ENCODE peak calls at places on chromosomes 4 and X, in four cellular contexts. One of them, this sample, is unnamed.

GRCh38 chrX:36434521-36434920 is 515.0 kb downstream of the CFAP47 start:
- DNase-seq in HepG2: no peak
- DNase-seq in HEK293T: no peak
- DNase-seq in K562: no peak
- DNase-seq in this sample: no peak

GRCh38 chrX:100207331-100208024 is 202.6 kb downstream of the PCDH19 start:
- DNase-seq in HepG2: no peak
- DNase-seq in HEK293T: no peak
- DNase-seq in K562: no peak
- DNase-seq in this sample: no peak

GRCh38 chr4:38678078-38678477 is 14.1 kb downstream of the KLF3 start:
- DNase-seq in HepG2: no peak
- DNase-seq in HEK293T: no peak
- DNase-seq in K562: no peak
- DNase-seq in this sample: no peak

GRCh38 chr4:39235701-39236100 is 53.4 kb downstream of the WDR19 start:
- DNase-seq in HepG2: no peak
- DNase-seq in HEK293T: no peak
- DNase-seq in K562: no peak
- DNase-seq in this sample: no peak

GRCh38 chr4:113469023-113469390 is 292.5 kb downstream of the CAMK2D start:
- DNase-seq in HepG2: no peak
- DNase-seq in HEK293T: no peak
- DNase-seq in K562: no peak
- DNase-seq in this sample: no peak

GRCh38 chr4:185513489-185514181 is 21.7 kb downstream of the PDLIM3 start:
- DNase-seq in HepG2: peak; percentile 73
- DNase-seq in HEK293T: no peak
- DNase-seq in K562: no peak
- DNase-seq in this sample: peak; percentile 2

GRCh38 chrX:13110427-13111324 is 66.3 kb upstream of the FAM9C start:
- DNase-seq in HepG2: no peak
- DNase-seq in HEK293T: no peak
- DNase-seq in K562: no peak
- DNase-seq in this sample: no peak

GRCh38 chr4:155164705-155165104 is 43.7 kb upstream of the NPY2R start:
- DNase-seq in HepG2: no peak
- DNase-seq in HEK293T: no peak
- DNase-seq in K562: no peak
- DNase-seq in this sample: no peak

GRCh38 chrX:129779747-129780146 is at the start of gene SASH3:
- DNase-seq in HepG2: no peak
- DNase-seq in HEK293T: no peak
- DNase-seq in K562: no peak
- DNase-seq in this sample: no peak

GRCh38 chr4:83535520-83535944 is 376 bp upstream of the GPAT3 start:
- DNase-seq in HepG2: peak; percentile 12
- DNase-seq in HEK293T: peak; percentile 36
- DNase-seq in K562: no peak
- DNase-seq in this sample: no peak

GRCh38 chrX:114611018-114611619 is 27.2 kb downstream of the HTR2C start:
- DNase-seq in HepG2: peak; percentile 3
- DNase-seq in HEK293T: peak; percentile 57
- DNase-seq in K562: peak; percentile 32
- DNase-seq in this sample: no peak

GRCh38 chrX:7170903-7171302 is 22.9 kb upstream of the PUDP start:
- DNase-seq in HepG2: peak; percentile 29
- DNase-seq in HEK293T: peak; percentile 4
- DNase-seq in K562: peak; percentile 40
- DNase-seq in this sample: no peak

GRCh38 chrX:20300822-20301221 is 34.1 kb upstream of the RPS6KA3 start:
- DNase-seq in HepG2: no peak
- DNase-seq in HEK293T: no peak
- DNase-seq in K562: no peak
- DNase-seq in this sample: no peak

GRCh38 chr4:178814908-178815307 is 1372.7 kb upstream of the AGA start:
- DNase-seq in HepG2: no peak
- DNase-seq in HEK293T: no peak
- DNase-seq in K562: no peak
- DNase-seq in this sample: no peak

GRCh38 chr4:92050875-92051274 is 252.9 kb upstream of the GRID2 start:
- DNase-seq in HepG2: no peak
- DNase-seq in HEK293T: no peak
- DNase-seq in K562: no peak
- DNase-seq in this sample: no peak

GRCh38 chr4:73451978-73452747 is 16.1 kb downstream of the AFP start:
- DNase-seq in HepG2: no peak
- DNase-seq in HEK293T: no peak
- DNase-seq in K562: no peak
- DNase-seq in this sample: no peak

GRCh38 chr4:152304220-152304619 is 231.7 kb downstream of the FBXW7 start:
- DNase-seq in HepG2: no peak
- DNase-seq in HEK293T: no peak
- DNase-seq in K562: no peak
- DNase-seq in this sample: peak; percentile 71

GRCh38 chrX:115939636-115940160 is 230.8 kb upstream of the AGTR2 start:
- DNase-seq in HepG2: no peak
- DNase-seq in HEK293T: no peak
- DNase-seq in K562: no peak
- DNase-seq in this sample: no peak

GRCh38 chrX:115940348-115940747 is 230.2 kb upstream of the AGTR2 start:
- DNase-seq in HepG2: no peak
- DNase-seq in HEK293T: no peak
- DNase-seq in K562: no peak
- DNase-seq in this sample: no peak

GRCh38 chrX:115941388-115941787 is 229.2 kb upstream of the AGTR2 start:
- DNase-seq in HepG2: no peak
- DNase-seq in HEK293T: no peak
- DNase-seq in K562: no peak
- DNase-seq in this sample: no peak

GRCh38 chrX:115939070-115939469 is 231.5 kb upstream of the AGTR2 start:
- DNase-seq in HepG2: no peak
- DNase-seq in HEK293T: no peak
- DNase-seq in K562: no peak
- DNase-seq in this sample: peak; percentile 33

GRCh38 chrX:115940888-115941332 is 229.6 kb upstream of the AGTR2 start:
- DNase-seq in HepG2: peak; percentile 83
- DNase-seq in HEK293T: peak; percentile 83
- DNase-seq in K562: peak; percentile 32
- DNase-seq in this sample: peak; percentile 43
- TF ChIP-seq FOXK2 in HepG2: no peak
- TF ChIP-seq FOXK2 in HEK293T: no peak
- TF ChIP-seq FOXK2 in K562: no peak
- TF ChIP-seq FOXK2 in this sample: no peak

GRCh38 chrX:88621278-88621677 is 125.7 kb upstream of the CPXCR1 start:
- DNase-seq in HepG2: no peak
- DNase-seq in HEK293T: no peak
- DNase-seq in K562: no peak
- DNase-seq in this sample: no peak
- TF ChIP-seq FOXK2 in HepG2: no peak
- TF ChIP-seq FOXK2 in HEK293T: no peak
- TF ChIP-seq FOXK2 in K562: no peak
- TF ChIP-seq FOXK2 in this sample: no peak

GRCh38 chrX:148695362-148695761 is 194.9 kb downstream of the AFF2 start:
- DNase-seq in HepG2: no peak
- DNase-seq in HEK293T: no peak
- DNase-seq in K562: no peak
- DNase-seq in this sample: no peak

DNA sequence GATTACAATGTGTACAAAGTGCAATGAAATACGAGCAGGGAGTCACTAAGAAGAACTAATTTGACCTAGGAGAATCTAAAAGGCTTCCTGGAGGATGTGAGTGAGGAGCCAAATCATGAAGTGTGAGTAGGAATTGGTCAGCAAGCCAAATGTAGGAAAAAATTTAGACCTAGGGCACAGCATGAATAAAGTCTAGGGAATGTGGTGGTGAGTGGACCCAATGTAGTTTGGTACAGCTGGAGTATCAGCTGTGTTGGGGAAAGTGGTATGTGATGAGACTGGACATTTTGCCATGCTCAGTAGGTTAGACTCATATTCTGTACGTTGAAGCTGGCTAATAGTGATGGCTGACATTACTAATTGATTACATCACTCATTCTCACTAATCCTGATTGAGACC is 191.0 kb downstream of the AFF2 start:
- DNase-seq in HepG2: no peak
- DNase-seq in HEK293T: no peak
- DNase-seq in K562: no peak
- DNase-seq in this sample: no peak
- TF ChIP-seq FOXK2 in HepG2: no peak
- TF ChIP-seq FOXK2 in HEK293T: no peak
- TF ChIP-seq FOXK2 in K562: no peak
- TF ChIP-seq FOXK2 in this sample: no peak

DNA sequence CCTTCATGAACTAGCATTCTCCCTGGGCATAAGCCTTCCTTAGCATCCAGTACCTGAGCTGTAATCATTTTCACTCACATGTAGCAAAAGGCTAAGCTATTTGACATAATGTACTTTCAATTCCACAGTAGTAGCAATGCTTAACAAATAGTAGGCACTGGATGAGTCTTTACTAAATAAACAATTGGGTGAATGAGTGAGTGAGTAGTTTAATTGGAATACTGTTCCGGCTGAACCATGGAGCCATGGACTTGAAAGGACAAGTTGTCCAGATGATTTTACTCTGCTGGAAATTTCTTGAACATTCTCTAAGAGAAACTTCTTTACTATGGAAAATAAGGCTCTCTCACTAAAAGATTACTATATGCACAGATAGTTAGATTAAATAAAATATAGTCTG is 159.3 kb downstream of the FAM47B start:
- DNase-seq in HepG2: no peak
- DNase-seq in HEK293T: no peak
- DNase-seq in K562: no peak
- DNase-seq in this sample: no peak
- TF ChIP-seq FOXK2 in HepG2: no peak
- TF ChIP-seq FOXK2 in HEK293T: no peak
- TF ChIP-seq FOXK2 in K562: no peak
- TF ChIP-seq FOXK2 in this sample: no peak